ENCODE peak calls at places on chromosomes 11 and 22, in four cellular contexts. N is HCT116, Y is K562, I is HepG2. H is an unnamed sample.

GRCh38 chr11:102120437-102120935 is 10.2 kb downstream of the YAP1 start:
- DNase-seq in Y (no peak), I (no peak), N (no peak), H (no peak)

GRCh38 chr11:110182886-110183285 is 89.7 kb downstream of the ZC3H12C start:
- DNase-seq in Y (no peak), I (no peak), N (peak), H (no peak)

GRCh38 chr11:30016588-30017363 is at the start of gene KCNA4:
- DNase-seq in I (no peak), Y (peak), N (no peak), H (no peak)

GRCh38 chr11:29809121-29809520 is 207.7 kb downstream of the KCNA4 start:
- DNase-seq in Y (no peak), I (no peak), N (no peak), H (no peak)

GRCh38 chr11:118628031-118628430 is 20.6 kb downstream of the PHLDB1 start:
- DNase-seq in Y (no peak), I (no peak), N (no peak), H (no peak)

GRCh38 chr11:5690216-5690615 is 626 bp downstream of the TRIM22 start:
- DNase-seq in N (no peak), I (no peak), Y (no peak), H (no peak)

GRCh38 chr11:130995266-130995665 is 79.0 kb upstream of the SNX19 start:
- DNase-seq in N (no peak), I (no peak), Y (no peak), H (no peak)

GRCh38 chr11:109547356-109548027 is 125.5 kb downstream of the C11orf87 start:
- DNase-seq in Y (no peak), I (no peak), N (no peak), H (no peak)

GRCh38 chr11:59669611-59670009 is 773 bp upstream of the PATL1 start:
- DNase-seq in I (no peak), Y (no peak), N (no peak), H (no peak)

GRCh38 chr11:12111482-12112149 is 1.2 kb downstream of the MICAL2 start:
- DNase-seq in N (no peak), I (no peak), Y (no peak), H (no peak)

GRCh38 chr11:130344846-130345245 is 30.1 kb upstream of the ZBTB44 start:
- DNase-seq in Y (no peak), I (no peak), N (no peak), H (no peak)

GRCh38 chr11:3802016-3802790 is 4.8 kb upstream of the NUP98 start:
- DNase-seq in Y (no peak), I (no peak), N (no peak), H (no peak)

GRCh38 chr11:71962428-71963038 is 33.7 kb downstream of the RNF121 start:
- DNase-seq in Y (peak), N (no peak), I (no peak), H (no peak)

GRCh38 chr22:25953276-25953675 is 211.3 kb downstream of the MYO18B start:
- DNase-seq in N (no peak), I (peak), Y (no peak), H (no peak)

GRCh38 chr22:21960200-21961126 is 7.8 kb upstream of the PPM1F start:
- DNase-seq in N (no peak), I (no peak), Y (no peak), H (no peak)

GRCh38 chr11:31492320-31492913 is 17.0 kb downstream of the IMMP1L start:
- DNase-seq in I (no peak), Y (no peak), N (no peak), H (no peak)

GRCh38 chr11:31493235-31493634 is 16.2 kb downstream of the IMMP1L start:
- DNase-seq in Y (no peak), I (no peak), N (no peak), H (no peak)

GRCh38 chr11:31487848-31488247 is 21.6 kb downstream of the IMMP1L start:
- DNase-seq in N (peak), I (peak), Y (peak), H (no peak)
- TF ChIP-seq TCF7L2 in N (no peak), I (no peak), Y (no peak), H (no peak)

DNA sequence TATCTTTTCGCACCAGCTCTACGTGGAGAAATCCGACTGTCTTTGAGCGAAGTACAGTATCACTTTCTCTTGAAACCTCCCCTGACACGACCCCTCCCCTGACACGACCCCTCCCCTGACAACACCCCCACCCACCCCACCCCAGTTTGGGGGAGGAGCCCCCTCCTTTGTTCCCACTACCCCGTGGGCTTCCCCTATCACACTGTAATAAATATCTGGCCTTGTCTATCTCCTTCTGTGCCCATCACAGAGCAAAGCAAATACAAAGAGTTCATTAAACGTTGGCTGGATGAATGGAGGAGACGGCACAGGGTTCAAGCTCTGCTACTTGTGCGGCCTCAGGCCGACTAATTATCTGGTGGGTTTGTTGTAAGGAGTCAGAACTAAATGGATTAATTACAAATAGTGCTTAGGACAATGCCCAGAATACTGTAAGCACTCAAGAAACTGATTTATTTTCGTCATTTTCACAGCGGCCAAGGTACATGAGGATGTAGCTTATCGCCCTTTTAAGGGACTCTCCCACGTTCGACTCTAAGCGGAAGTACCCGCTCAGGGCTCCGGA is 640 bp upstream of the GGA1 start:
- DNase-seq in Y (no peak), I (no peak), N (no peak), H (no peak)
- TF ChIP-seq POLR2AphosphoS5 in Y (no peak), I (peak), N (no peak), H (no peak)

DNA sequence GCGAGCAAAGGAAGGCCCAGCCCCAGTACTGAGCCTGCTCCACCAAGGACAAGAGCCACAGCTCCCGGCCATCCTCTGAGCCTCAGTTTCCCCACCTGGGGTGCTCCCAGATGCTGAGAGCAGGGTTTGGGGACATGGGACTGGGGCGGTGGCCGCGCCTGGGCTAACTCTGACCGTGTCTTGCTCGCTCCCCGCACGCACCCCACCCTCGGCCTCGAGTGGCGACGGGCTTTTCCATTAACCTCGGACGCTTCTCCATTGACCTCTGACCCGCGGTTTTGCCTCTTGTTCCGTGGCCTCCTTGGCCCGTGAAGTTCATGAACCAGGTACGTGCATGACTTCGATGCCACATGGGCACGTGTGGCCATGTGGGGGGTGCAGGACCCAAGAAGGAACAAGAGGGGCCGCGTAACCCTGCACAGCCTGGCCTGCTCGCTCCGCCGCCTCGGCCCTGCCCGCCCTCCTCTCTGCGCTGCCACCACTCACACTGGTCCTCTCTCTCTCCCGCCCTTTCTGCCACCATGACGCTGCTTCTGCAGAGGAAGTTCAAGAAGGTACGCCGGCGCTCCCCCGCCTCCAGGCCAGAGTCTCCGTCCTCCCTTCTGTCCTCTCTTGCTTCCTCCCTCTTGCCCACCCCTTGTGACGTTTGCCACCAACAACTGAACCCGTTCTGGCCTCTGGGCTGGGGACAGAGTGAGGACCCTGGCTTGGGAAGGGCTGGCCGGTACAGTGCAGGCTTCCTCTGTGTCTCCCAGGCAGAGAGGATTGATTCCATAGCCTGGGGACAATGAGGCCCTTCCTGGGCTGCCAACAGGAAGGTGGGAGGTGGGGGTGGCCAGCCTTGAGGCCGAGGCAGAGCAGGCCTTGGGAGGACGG is 6.9 kb downstream of the TNNT3 start:
- DNase-seq in I (no peak), Y (no peak), N (no peak), H (no peak)
- H3K4me3 ChIP-seq in I (no peak), Y (no peak), N (no peak), H (no peak)

GRCh38 chr11:67054851-67055523 is 1.7 kb upstream of the RHOD start:
- DNase-seq in Y (peak), I (peak), N (peak), H (no peak)
- TF ChIP-seq TCF7L2 in Y (no peak), I (no peak), N (no peak), H (no peak)

GRCh38 chr11:117073539-117073938 is 24.7 kb downstream of the SIK3 start:
- DNase-seq in Y (no peak), I (no peak), N (no peak), H (no peak)

GRCh38 chr11:117071344-117071787 is 26.9 kb downstream of the SIK3 start:
- DNase-seq in I (peak), Y (peak), N (no peak), H (no peak)

GRCh38 chr11:117075186-117075585 is 23.0 kb downstream of the SIK3 start:
- DNase-seq in I (no peak), Y (no peak), N (no peak), H (no peak)

GRCh38 chr11:117074122-117074521 is 24.1 kb downstream of the SIK3 start:
- DNase-seq in N (no peak), Y (peak), I (no peak), H (no peak)

GRCh38 chr11:117072517-117073218 is 25.6 kb downstream of the SIK3 start:
- DNase-seq in Y (peak), I (peak), N (peak), H (peak)
- TF ChIP-seq POLR2AphosphoS5 in Y (no peak), I (no peak), N (peak), H (peak)

GRCh38 chr22:30685178-30685577 is 9.5 kb upstream of the OSBP2 start:
- DNase-seq in I (no peak), N (no peak), Y (no peak), H (no peak)
- H3K4me3 ChIP-seq in I (no peak), N (no peak), Y (no peak), H (no peak)

DNA sequence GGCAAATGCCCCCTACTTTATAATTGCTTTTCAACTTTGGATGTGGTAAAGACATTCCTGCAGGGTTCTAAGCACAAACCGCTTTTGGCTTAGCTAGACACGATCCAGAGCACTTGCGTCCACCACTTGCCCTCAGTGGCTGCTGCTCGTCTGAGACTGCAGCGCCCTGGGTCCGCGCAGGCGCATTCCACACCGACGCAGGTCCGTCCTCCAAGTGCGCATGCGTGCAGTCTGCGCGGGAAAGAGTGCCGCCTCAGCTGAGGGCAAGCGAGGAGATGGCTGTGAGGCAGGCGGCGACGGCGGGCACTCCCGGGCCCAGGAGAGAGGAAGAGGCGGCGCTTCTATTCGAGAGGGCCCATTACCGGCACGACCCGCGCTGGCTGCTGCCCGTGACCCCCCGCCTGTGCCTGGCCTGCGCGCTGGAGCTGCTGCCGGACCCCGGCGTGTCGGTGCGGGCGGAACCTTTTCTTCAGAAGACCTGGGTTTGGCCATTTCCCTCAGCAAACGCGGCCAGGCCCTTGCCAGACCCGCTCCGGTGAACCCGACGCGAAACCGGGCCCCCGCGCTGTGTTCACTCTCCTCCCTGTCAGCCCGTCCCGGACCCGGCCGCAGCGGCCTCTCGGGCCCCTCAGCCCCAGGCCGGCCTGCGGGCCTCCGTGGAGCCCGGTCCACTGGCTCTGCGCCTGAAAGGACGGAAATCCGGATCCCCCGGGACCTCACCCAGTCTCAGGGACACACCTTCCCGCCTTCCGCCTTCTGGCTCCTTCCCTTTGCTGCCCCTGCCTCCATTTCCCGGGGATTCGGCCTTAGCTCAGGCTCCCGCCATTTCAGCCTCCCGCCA is at the start of gene MEI1:
- DNase-seq in I (no peak), N (no peak), Y (no peak), H (no peak)
- TF ChIP-seq TCF7L2 in I (no peak), N (no peak), Y (no peak), H (no peak)

DNA sequence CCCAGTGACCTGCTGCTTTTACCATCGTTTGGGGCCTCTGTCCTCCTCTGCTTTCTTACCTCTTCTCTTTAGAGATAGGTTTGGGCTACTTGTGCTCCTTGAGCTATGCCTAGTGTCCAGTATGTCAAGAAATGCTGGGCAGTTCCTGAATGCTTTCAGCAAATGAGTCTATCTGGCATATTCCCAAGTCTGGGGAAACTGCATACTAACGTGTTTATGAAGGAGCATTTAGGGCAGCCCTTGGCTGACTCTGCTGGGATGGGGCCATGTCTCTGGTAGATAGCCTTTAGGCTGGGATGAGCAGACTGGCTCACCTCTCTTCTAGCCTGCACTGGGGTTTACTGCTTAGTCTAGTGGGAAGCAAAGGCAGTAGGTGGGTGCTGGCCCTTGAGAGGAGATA is 43.7 kb upstream of the SUSD2 start:
- DNase-seq in Y (no peak), I (no peak), N (no peak), H (no peak)
- TF ChIP-seq POLR2AphosphoS5 in Y (no peak), I (no peak), N (no peak), H (no peak)